ENCODE peak calls at places on chromosomes 12 and 14, in nine cellular contexts. R is dorsolateral prefrontal cortex, E is GM23338, N is tibial artery, Y is AG09309, S is transverse colon, L is BJ, K is cardiac muscle cell, I is GM13977. P is an unnamed sample.

GRCh38 chr12:80847575-80847974 is 90.2 kb downstream of the LIN7A start:
- DNase-seq in L (no peak), R (no peak), E (no peak), I (no peak), Y (no peak), N (no peak), K (no peak), S (no peak), P (no peak)

GRCh38 chr12:95147836-95148235 is 69.4 kb downstream of the FGD6 start:
- DNase-seq in L (no peak), I (no peak), K (no peak), N (no peak), S (no peak), R (no peak), Y (no peak), E (peak), P (no peak)

GRCh38 chr12:92070054-92070863 is 75.4 kb downstream of the BTG1 start:
- DNase-seq in Y (no peak), S (peak), E (no peak), L (no peak), I (no peak), K (no peak), N (no peak), R (no peak), P (no peak)

GRCh38 chr12:121451931-121452330 is 52.0 kb downstream of the RNF34 start:
- DNase-seq in N (no peak), E (no peak), K (no peak), I (peak), S (peak), Y (no peak), R (no peak), L (no peak), P (peak)

GRCh38 chr12:57005980-57006808 is at the start of gene ZBTB39:
- DNase-seq in R (peak), N (peak), I (peak), E (peak), Y (no peak), S (peak), L (no peak), K (peak), P (no peak)

GRCh38 chr12:76180401-76181277 is 96.2 kb upstream of the NAP1L1 start:
- DNase-seq in L (no peak), E (peak), N (no peak), S (no peak), R (no peak), K (no peak), I (no peak), Y (no peak), P (no peak)

GRCh38 chr12:53324113-53324778 is 2.8 kb upstream of the AAAS start:
- DNase-seq in R (no peak), I (peak), Y (no peak), N (no peak), S (peak), K (no peak), L (no peak), E (peak), P (no peak)

GRCh38 chr14:95336192-95336760 is 16.6 kb upstream of the CLMN start:
- DNase-seq in S (no peak), Y (no peak), K (no peak), R (no peak), L (no peak), I (no peak), N (no peak), E (no peak), P (no peak)

GRCh38 chr12:5295151-5295550 is 136.8 kb upstream of the NTF3 start:
- DNase-seq in R (no peak), L (no peak), N (no peak), S (no peak), Y (no peak), I (no peak), K (no peak), E (no peak), P (no peak)

GRCh38 chr12:65280306-65280705 is 1.8 kb downstream of the MSRB3 start:
- DNase-seq in Y (no peak), R (no peak), E (no peak), K (peak), S (no peak), L (no peak), N (no peak), I (no peak), P (no peak)

GRCh38 chr12:52903855-52904508 is 894 bp downstream of the KRT8 start:
- DNase-seq in Y (no peak), K (peak), E (peak), R (no peak), N (no peak), L (no peak), I (peak), S (no peak), P (no peak)

GRCh38 chr12:14774944-14775651 is 28.2 kb downstream of the WBP11 start:
- DNase-seq in N (peak), I (no peak), K (peak), L (no peak), S (peak), E (peak), R (no peak), Y (peak), P (no peak)

GRCh38 chr12:102059343-102059742 is 2.4 kb downstream of the WASHC3 start:
- DNase-seq in L (no peak), R (no peak), S (no peak), I (no peak), K (no peak), E (no peak), N (no peak), Y (no peak), P (no peak)

GRCh38 chr12:51846911-51847829 is 1.3 kb downstream of the FIGNL2 start:
- DNase-seq in K (peak), L (no peak), E (peak), R (no peak), I (peak), N (no peak), S (peak), Y (no peak), P (no peak)

GRCh38 chr14:57266060-57266459 is 2.6 kb downstream of the EXOC5 start:
- DNase-seq in Y (no peak), E (peak), S (no peak), L (no peak), N (no peak), I (no peak), R (no peak), K (peak), P (no peak)

GRCh38 chr14:66288511-66288910 is 197.7 kb upstream of the CCDC196 start:
- DNase-seq in E (no peak), K (no peak), R (no peak), Y (no peak), L (no peak), S (no peak), I (no peak), N (no peak), P (no peak)

GRCh38 chr12:18145924-18146323 is 55.9 kb upstream of the RERGL start:
- DNase-seq in K (peak), I (no peak), S (no peak), L (no peak), N (no peak), Y (no peak), R (no peak), E (no peak), P (no peak)

GRCh38 chr12:126582231-126582630 is 1517.0 kb downstream of the AACS start:
- DNase-seq in N (no peak), E (no peak), R (no peak), I (no peak), L (no peak), Y (no peak), K (no peak), S (no peak), P (no peak)

GRCh38 chr14:101788016-101788695 is 26.6 kb downstream of the PPP2R5C start:
- DNase-seq in L (no peak), Y (no peak), R (no peak), N (no peak), I (no peak), K (no peak), S (no peak), E (no peak), P (no peak)

GRCh38 chr12:47397664-47398281 is 308.1 kb downstream of the RPAP3 start:
- DNase-seq in E (peak), Y (peak), I (peak), K (peak), R (no peak), L (no peak), S (no peak), N (no peak), P (no peak)

DNA sequence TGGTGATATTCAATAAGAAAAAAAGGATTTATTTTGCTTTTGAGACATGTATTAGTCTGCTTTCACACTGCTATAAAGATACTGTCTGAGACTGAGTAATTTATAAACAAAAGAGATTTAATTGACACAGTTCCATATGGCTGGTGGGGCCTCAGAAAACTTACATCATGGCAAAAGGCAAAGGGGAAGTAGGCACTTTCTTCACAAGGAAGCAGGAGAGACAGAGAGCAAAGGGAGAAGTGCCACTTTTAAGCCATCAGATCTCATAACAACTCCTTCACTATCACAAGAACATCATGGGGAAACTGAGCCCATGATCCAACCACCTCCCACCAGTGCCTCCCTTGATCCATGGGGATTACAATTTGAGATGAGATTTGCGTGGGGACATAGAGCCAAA is 43.9 kb downstream of the BHLHE41 start:
- DNase-seq in K (no peak), E (no peak), N (no peak), R (no peak), Y (no peak), L (no peak), I (no peak), S (no peak), P (no peak)
- TF ChIP-seq CTCF in K (no peak), E (no peak), N (no peak), R (no peak), Y (no peak), L (no peak), I (no peak), S (no peak), P (no peak)

GRCh38 chr14:34875031-34875922 is at the start of gene BAZ1A:
- DNase-seq in I (peak), R (no peak), N (peak), E (peak), K (peak), Y (peak), S (peak), L (peak), P (peak)
- TF ChIP-seq CTCF in I (no peak), R (no peak), N (peak), E (no peak), K (peak), Y (peak), S (peak), L (peak), P (no peak)

DNA sequence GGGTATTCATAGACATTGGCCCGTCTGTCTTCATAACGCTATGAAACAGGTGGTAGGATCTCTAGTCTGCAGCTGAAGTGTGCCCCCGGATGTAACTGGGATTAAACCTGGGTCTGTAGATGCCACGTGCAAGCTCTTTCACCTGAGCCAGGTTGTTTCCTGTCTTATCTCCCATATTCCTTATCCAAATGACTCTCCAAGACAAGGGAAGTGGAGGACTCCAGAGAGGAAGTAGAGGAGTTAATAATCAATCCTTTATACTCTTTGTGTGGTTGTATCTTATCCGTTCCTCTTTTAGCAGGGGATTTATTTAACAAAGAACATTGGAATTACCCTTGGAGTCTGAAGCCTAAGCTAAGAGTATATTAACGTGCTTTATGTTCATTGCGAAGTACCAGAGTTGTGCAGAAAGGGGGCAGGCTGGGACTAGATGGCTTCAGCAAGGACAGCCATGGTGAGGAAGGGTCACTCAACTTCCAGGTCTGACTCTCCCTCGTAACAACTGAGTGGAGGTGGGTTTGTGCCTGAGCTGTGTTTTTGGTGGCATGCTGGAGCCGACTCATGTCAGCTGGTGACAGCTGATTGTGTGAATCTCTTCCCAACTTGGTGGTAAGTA is 82.9 kb downstream of the RIN3 start:
- DNase-seq in R (no peak), K (no peak), L (no peak), E (peak), Y (no peak), N (no peak), S (no peak), I (no peak), P (no peak)
- TF ChIP-seq CTCF in R (no peak), K (no peak), L (no peak), E (peak), Y (no peak), N (no peak), S (no peak), I (peak), P (no peak)

GRCh38 chr12:29889737-29890136 is 106.0 kb upstream of the TMTC1 start:
- DNase-seq in N (peak), E (peak), L (no peak), Y (no peak), K (peak), S (peak), R (no peak), I (peak), P (no peak)
- TF ChIP-seq CTCF in N (peak), E (peak), L (peak), Y (peak), K (peak), S (peak), R (peak), I (peak), P (no peak)

DNA sequence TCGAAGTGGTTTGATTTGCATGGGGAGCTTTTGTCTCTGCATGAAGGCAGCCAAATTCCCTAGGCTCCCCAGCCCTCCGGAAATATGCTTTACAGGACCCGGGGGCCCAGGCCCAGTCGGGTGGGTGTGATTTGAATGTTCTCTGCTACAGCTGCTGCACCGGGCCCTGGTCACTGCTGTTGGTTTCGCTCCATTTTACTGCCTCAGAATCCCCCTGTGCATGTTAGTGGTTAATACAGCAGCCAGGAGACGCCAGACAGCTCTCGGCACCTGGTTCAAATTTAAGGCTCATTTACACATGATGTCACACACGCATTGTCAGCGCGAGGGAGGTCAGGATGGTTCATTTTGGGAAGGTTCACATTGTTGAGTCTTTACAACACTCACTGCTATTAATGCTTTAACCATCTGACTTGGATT is 99.6 kb downstream of the SLC38A6 start:
- DNase-seq in S (no peak), K (no peak), R (no peak), N (no peak), I (no peak), L (peak), Y (peak), E (peak), P (peak)
- TF ChIP-seq CTCF in S (no peak), K (no peak), R (no peak), N (no peak), I (no peak), L (peak), Y (peak), E (no peak), P (peak)

GRCh38 chr14:99621948-99622347 is 17.9 kb upstream of the CCDC85C start:
- DNase-seq in Y (no peak), S (no peak), L (no peak), R (no peak), K (no peak), E (no peak), I (no peak), N (no peak), P (no peak)
- TF ChIP-seq CTCF in Y (no peak), S (no peak), L (no peak), R (no peak), K (no peak), E (no peak), I (no peak), N (no peak), P (no peak)

GRCh38 chr14:69287096-69287991 is 27.4 kb downstream of the GALNT16 start:
- DNase-seq in R (no peak), I (no peak), N (no peak), L (no peak), K (peak), S (no peak), E (peak), Y (no peak), P (no peak)
- TF ChIP-seq CTCF in R (peak), I (no peak), N (no peak), L (no peak), K (no peak), S (no peak), E (peak), Y (no peak), P (no peak)

GRCh38 chr12:116489116-116489515 is 70.1 kb upstream of the MAP1LC3B2 start:
- DNase-seq in E (no peak), K (no peak), Y (no peak), S (no peak), R (no peak), L (no peak), I (no peak), N (no peak), P (no peak)
- TF ChIP-seq CTCF in E (no peak), K (no peak), Y (no peak), S (no peak), R (no peak), L (no peak), I (no peak), N (no peak), P (no peak)

DNA sequence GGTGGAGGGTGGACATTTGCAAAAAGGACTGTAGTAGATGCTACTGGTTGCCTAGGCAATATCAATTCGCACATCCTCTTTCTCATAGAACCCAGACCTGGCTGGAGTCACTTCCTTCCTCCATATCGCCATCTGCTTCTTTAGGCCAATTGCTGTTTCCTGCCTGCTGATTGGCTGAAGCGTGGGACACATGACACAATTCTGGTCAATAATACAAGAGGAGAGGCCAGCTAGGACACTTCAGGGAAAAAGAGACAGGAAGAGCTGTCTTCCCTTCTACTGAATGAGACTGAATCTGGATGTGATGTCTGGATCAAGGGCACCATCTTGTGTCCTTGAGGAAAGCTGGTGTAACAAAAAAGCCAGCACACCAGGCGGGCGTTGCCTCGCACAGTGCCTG is 53.8 kb downstream of the TRPV4 start:
- DNase-seq in E (no peak), R (no peak), S (no peak), N (no peak), L (no peak), I (no peak), Y (no peak), K (no peak), P (no peak)
- TF ChIP-seq CTCF in E (peak), R (no peak), S (no peak), N (no peak), L (no peak), I (no peak), Y (no peak), K (no peak), P (no peak)